ENCODE peak calls at places on chromosomes 11 and 22, in seven cellular contexts. D is T1000, J is activated gamma-delta T cell treated with Interleukin-2 at 50 U/mL for 16 hours, X is M059J, S is AG09319, V is epithelial cell of esophagus, E is H9. L is an unnamed sample.

GRCh38 chr11:69321877-69322350 is 28.0 kb downstream of the MYEOV start:
- DNase-seq in D (peak), J (no peak), X (peak), S (peak), V (peak), E (no peak), L (peak)

GRCh38 chr11:116357769-116358544 is 414.8 kb downstream of the BUD13 start:
- DNase-seq in D (no peak), J (no peak), X (peak), S (no peak), V (no peak), E (peak), L (peak)

GRCh38 chr11:86508604-86509471 is 134.2 kb downstream of the CCDC81 start:
- DNase-seq in D (no peak), J (no peak), X (peak), S (no peak), V (peak), E (no peak), L (no peak)

GRCh38 chr11:16166571-16166970 is 189.8 kb downstream of the SOX6 start:
- DNase-seq in D (no peak), J (no peak), X (no peak), S (no peak), V (no peak), E (no peak), L (no peak)

GRCh38 chr11:69636512-69636866 is 4.5 kb upstream of the CCND1 start:
- DNase-seq in D (no peak), J (no peak), X (peak), S (peak), V (peak), E (peak), L (peak)

GRCh38 chr11:3124821-3125220 is 40.3 kb downstream of the OSBPL5 start:
- DNase-seq in D (no peak), J (no peak), X (no peak), S (no peak), V (no peak), E (no peak), L (no peak)

GRCh38 chr22:50340157-50340879 is 2.8 kb upstream of the PPP6R2 start:
- DNase-seq in D (no peak), J (no peak), X (no peak), S (no peak), V (no peak), E (no peak), L (no peak)

GRCh38 chr22:37140686-37141323 is 8.9 kb downstream of the IL2RB start:
- DNase-seq in D (no peak), J (no peak), X (no peak), S (no peak), V (no peak), E (no peak), L (no peak)

GRCh38 chr11:114296190-114296978 is at the start of gene NNMT:
- DNase-seq in D (no peak), J (no peak), X (peak), S (peak), V (peak), E (no peak), L (peak)

GRCh38 chr11:69504127-69504526 is 22.7 kb downstream of the LINC01488 start:
- DNase-seq in D (no peak), J (no peak), X (no peak), S (no peak), V (no peak), E (no peak), L (no peak)

GRCh38 chr11:125207866-125208425 is 43.4 kb downstream of the PKNOX2 start:
- DNase-seq in D (no peak), J (no peak), X (no peak), S (no peak), V (peak), E (no peak), L (no peak)

GRCh38 chr11:120212259-120212888 is 1.5 kb downstream of the OAF start:
- DNase-seq in D (no peak), J (no peak), X (no peak), S (no peak), V (peak), E (no peak), L (no peak)

GRCh38 chr22:35708917-35709316 is 8.8 kb upstream of the APOL5 start:
- DNase-seq in D (no peak), J (no peak), X (no peak), S (no peak), V (no peak), E (no peak), L (no peak)

GRCh38 chr11:14812776-14813175 is 79.3 kb downstream of the CYP2R1 start:
- DNase-seq in D (no peak), J (no peak), X (no peak), S (no peak), V (no peak), E (no peak), L (no peak)

GRCh38 chr11:32426819-32427615 is 8.3 kb downstream of the WT1 start:
- DNase-seq in D (no peak), J (no peak), X (peak), S (no peak), V (no peak), E (peak), L (no peak)

GRCh38 chr11:74837191-74837590 is 88.5 kb downstream of the RNF169 start:
- DNase-seq in D (no peak), J (no peak), X (no peak), S (no peak), V (no peak), E (no peak), L (no peak)

GRCh38 chr11:94721565-94722292 is 46.4 kb upstream of the AMOTL1 start:
- DNase-seq in D (no peak), J (no peak), X (no peak), S (no peak), V (peak), E (no peak), L (no peak)

GRCh38 chr11:10659339-10660216 is 34.0 kb downstream of the IRAG1 start:
- DNase-seq in D (peak), J (no peak), X (peak), S (no peak), V (peak), E (no peak), L (peak)

GRCh38 chr22:34914871-34915270 is 151.1 kb upstream of the ISX start:
- DNase-seq in D (no peak), J (no peak), X (no peak), S (no peak), V (no peak), E (no peak), L (peak)

GRCh38 chr11:108131993-108132392 is 10.6 kb downstream of the ACAT1 start:
- DNase-seq in D (no peak), J (no peak), X (no peak), S (no peak), V (peak), E (no peak), L (no peak)

GRCh38 chr11:66976048-66976467 is 954 bp downstream of the C11orf86 start:
- DNase-seq in D (no peak), J (no peak), X (no peak), S (no peak), V (no peak), E (peak), L (peak)

GRCh38 chr22:46963672-46964545 is 201.5 kb downstream of the TBC1D22A start:
- DNase-seq in D (no peak), J (no peak), X (no peak), S (no peak), V (no peak), E (no peak), L (no peak)

GRCh38 chr22:25060522-25061071 is 108.1 kb downstream of the KIAA1671 start:
- DNase-seq in D (no peak), J (no peak), X (no peak), S (no peak), V (no peak), E (no peak), L (no peak)

L was measured in astrocyte of the hippocampus.